ENCODE peak calls at places on chromosomes 6 and 20, in eight cellular contexts. M, P, O, X, A, N, E and J are unnamed samples. For H3K27me3, the result is how much of the 10 kb centered on the place peaks cover.

GRCh38 chr20:934186-934840 is 18.2 kb upstream of the ANGPT4 start:
- DNase-seq in P (no peak), E (no peak), M (no peak), A (no peak), X (no peak), N (no peak), O (no peak), J (no peak)

GRCh38 chr20:16864069-16864468 is 115.9 kb downstream of the OTOR start:
- DNase-seq in P (no peak), E (no peak), X (no peak), O (no peak), N (peak), A (peak), M (peak), J (no peak)

GRCh38 chr20:25321262-25321831 is 69.3 kb downstream of the ABHD12 start:
- DNase-seq in N (no peak), E (no peak), A (no peak), X (no peak), P (no peak), M (no peak), O (no peak), J (no peak)

GRCh38 chr20:51573576-51574243 is 31.2 kb upstream of the NFATC2 start:
- DNase-seq in O (peak), E (no peak), A (no peak), N (no peak), M (peak), X (no peak), P (no peak), J (no peak)

GRCh38 chr20:47303736-47304135 is 52.8 kb downstream of the ZMYND8 start:
- DNase-seq in E (no peak), N (no peak), P (no peak), A (no peak), M (no peak), X (no peak), O (no peak), J (no peak)

GRCh38 chr20:37749620-37750403 is 56.0 kb downstream of the CTNNBL1 start:
- DNase-seq in P (no peak), X (no peak), N (no peak), O (no peak), A (peak), M (no peak), E (no peak), J (no peak)

GRCh38 chr20:15288076-15288475 is 950.7 kb upstream of the FLRT3 start:
- DNase-seq in N (no peak), O (no peak), E (no peak), M (no peak), X (no peak), P (no peak), A (no peak), J (no peak)

GRCh38 chr6:25369450-25370086 is 90.4 kb downstream of the CARMIL1 start:
- DNase-seq in E (no peak), N (peak), P (no peak), A (no peak), M (peak), O (no peak), X (no peak), J (no peak)

GRCh38 chr6:49556429-49556837 is 6.0 kb downstream of the C6orf141 start:
- DNase-seq in A (peak), E (no peak), X (no peak), O (no peak), P (no peak), N (peak), M (no peak), J (no peak)

GRCh38 chr6:162726997-162727346 is 594 bp downstream of the PRKN start:
- DNase-seq in A (no peak), N (no peak), X (no peak), E (no peak), M (no peak), P (no peak), O (no peak), J (no peak)

GRCh38 chr20:46941404-46941803 is 46.8 kb downstream of the EYA2 start:
- DNase-seq in X (no peak), N (no peak), E (no peak), A (no peak), P (no peak), O (no peak), M (no peak), J (no peak)

GRCh38 chr6:108721308-108721707 is 126.9 kb upstream of the ARMC2 start:
- DNase-seq in A (no peak), E (no peak), M (no peak), P (no peak), X (no peak), O (no peak), N (no peak), J (no peak)

GRCh38 chr6:109453594-109454482 is 1.7 kb downstream of the MICAL1 start:
- DNase-seq in X (no peak), P (no peak), N (no peak), M (peak), O (no peak), E (peak), A (no peak), J (no peak)

GRCh38 chr6:128368213-128369000 is 152.0 kb downstream of the PTPRK start:
- DNase-seq in E (no peak), M (no peak), X (no peak), O (no peak), N (no peak), P (no peak), A (no peak), J (no peak)

GRCh38 chr20:53609501-53610445 is 16.1 kb upstream of the ZNF217 start:
- DNase-seq in E (peak), M (peak), O (no peak), N (peak), P (peak), A (peak), X (no peak), J (no peak)

GRCh38 chr20:59850018-59850641 is 83.3 kb downstream of the SYCP2 start:
- DNase-seq in P (no peak), A (peak), X (no peak), O (no peak), M (no peak), N (peak), E (no peak), J (no peak)

DNA sequence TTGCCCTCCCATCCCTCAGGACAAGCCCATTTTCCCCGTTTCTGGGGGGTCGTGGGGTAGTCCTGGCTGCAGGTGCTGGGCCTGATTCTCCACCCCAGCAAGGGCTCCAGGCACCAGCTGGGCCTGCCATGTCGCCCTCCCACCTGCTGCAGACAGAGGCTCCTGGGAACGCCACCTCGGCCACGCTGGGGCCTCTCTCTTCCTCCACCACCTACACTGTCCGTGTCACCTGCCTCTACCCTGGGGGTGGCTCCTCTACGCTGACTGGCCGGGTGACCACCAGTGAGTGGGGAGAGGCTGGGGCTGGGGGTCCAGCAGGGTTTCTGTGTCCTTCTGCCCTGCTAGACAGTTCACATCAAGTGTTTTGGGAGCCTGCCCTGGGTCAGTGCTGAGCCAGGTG is 19.3 kb downstream of the COL20A1 start:
- DNase-seq in X (no peak), A (no peak), E (no peak), P (no peak), O (no peak), M (no peak), N (no peak), J (no peak)
- H3K27me3 ChIP-seq in X (under half), A (under half), E (under half), P (under half), O (under half), M (under half), N (under half), J (under half)

DNA sequence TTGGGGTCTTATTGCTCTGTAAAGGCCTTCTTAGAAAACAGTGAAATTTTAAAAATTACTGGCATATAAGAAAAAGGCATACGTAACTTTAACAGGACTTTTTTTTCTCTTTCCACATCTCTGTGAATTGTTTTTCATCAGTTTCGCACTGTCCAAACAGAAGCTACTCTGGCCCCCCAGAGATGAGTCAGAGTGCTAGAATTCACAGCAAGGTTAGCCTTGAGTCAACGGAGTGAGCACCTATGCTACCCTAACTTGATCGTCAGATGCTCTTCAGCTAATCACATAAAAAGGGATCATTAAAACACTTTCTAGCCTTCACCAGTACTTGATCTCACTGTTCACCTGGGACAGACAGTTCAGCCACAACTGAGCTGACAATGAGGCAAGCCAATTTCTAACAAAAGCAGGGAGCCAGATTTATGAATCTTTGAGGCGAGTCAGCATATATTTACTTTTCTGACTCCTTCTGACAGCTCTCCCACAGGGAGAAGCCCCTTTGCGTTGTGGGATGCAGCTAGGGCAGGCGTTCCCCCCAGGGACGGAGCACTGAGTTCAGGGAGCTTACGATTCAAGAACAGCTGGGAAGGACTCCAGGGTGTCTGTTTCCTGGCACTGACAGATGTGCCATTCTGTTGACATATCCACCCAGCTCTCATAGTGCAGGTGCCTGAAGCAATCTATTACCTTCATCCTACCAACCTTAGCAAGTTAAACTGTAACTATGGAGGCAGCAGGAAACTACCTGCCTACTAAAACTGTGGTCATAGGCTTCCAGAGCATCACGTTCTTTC is 46.4 kb upstream of the SPDEF start:
- DNase-seq in E (no peak), A (peak), P (no peak), O (no peak), X (no peak), N (peak), M (no peak), J (peak)
- H3K27ac ChIP-seq in E (no peak), A (no peak), P (no peak), O (no peak), X (no peak), N (peak), M (no peak), J (peak)

GRCh38 chr20:49585585-49586245 is 17.8 kb upstream of the PTGIS start:
- DNase-seq in M (no peak), O (no peak), P (no peak), E (no peak), A (no peak), N (no peak), X (no peak), J (no peak)
- H3K27me3 ChIP-seq in M (under half), O (under half), P (under half), E (under half), A (under half), N (under half), X (under half), J (under half)

DNA sequence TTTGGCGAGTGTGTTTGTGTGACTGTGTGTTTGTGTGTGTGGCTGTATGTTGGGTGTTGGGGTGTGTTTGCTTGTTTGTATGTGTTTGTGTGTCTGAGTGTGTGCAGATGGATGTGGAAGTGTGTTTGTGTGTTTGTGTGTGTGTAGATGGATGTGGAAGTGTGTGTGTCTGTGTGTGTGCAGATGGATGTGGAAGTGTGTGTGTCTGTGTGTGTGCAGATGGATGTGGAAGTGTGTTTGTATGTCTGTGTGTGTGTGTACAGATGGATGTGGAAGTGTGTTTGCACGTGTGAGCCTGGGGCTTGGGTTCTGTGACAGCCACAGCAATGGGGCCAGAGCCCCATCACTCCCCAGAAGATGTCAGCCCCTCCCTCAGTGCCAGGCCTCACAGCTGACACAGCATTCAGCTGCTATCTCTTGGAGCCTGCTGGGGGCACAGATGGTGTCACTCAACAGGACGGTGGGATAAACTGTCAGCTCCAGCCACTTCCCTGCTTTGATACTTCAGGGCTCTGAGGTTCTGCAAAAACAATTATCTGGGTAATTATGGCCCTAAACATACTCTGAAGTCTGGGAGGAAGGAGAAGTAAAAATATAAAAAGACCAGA is 98.7 kb upstream of the RNF24 start:
- DNase-seq in X (no peak), M (no peak), N (no peak), E (no peak), A (no peak), O (no peak), P (no peak), J (no peak)
- H3K27ac ChIP-seq in X (no peak), M (peak), N (no peak), E (no peak), A (no peak), O (no peak), P (no peak), J (no peak)

DNA sequence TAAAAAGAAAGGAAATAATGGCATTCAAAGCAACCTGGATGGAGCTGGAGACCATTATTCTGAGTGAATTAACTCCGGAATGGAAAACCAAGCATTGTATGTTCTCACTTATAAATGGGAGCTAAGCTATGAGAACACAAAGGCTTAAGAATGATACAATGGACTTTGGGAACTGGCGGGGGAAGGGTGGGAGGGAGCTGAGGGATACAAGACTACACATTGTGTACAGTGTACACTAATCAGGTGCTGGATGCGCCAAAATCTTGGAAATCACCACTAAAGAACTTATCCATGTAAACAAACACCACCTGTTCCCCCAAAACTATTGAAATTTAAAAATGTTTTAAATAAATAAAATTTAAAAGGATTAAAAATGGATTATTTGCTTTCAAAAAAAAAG is 4.1 kb upstream of the HLA-E start:
- DNase-seq in X (no peak), N (no peak), M (no peak), A (no peak), E (no peak), O (no peak), P (no peak), J (no peak)
- H3K27me3 ChIP-seq in X (under half), N (under half), M (under half), A (under half), E (under half), O (under half), P (under half), J (under half)

GRCh38 chr6:142417331-142417750 is 115.5 kb downstream of the ADGRG6 start:
- DNase-seq in P (no peak), E (no peak), M (no peak), N (no peak), X (no peak), A (no peak), O (no peak), J (no peak)
- H3K27ac ChIP-seq in P (no peak), E (no peak), M (no peak), N (peak), X (no peak), A (peak), O (no peak), J (no peak)

GRCh38 chr6:66993272-66993671 is 1286.2 kb upstream of the EYS start:
- DNase-seq in A (no peak), N (no peak), E (no peak), P (no peak), O (no peak), X (no peak), M (no peak), J (no peak)
- H3K27me3 ChIP-seq in A (under half), N (under half), E (under half), P (under half), O (under half), X (under half), M (under half), J (under half)

DNA sequence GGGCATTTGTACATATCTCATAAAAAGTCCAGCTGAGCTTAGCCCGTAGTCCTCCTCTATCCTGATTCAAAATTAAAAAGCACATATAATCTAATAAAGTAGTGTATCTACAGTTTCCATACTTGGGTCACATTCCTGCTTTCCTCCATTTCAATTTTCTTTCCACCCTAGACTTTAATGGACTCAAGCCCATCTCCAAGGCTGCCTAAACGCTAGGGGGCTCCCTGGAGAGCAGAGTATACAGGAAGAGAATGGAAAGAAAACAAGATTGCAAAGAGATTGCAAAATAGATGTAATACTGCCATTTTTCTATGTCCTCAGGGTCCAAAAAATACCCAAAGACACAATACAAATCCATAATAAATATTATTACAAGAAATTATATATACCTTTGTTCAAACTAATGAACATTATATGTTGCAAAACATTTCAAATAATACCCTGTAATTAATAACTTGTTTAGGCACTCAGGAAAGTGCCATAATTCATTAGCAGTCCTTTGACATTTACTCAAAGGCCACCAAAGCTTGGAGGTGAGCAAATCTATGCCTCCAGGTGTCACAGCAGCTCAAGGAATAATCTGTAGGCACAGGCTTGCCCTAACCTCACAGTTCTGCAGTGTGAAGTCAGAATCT is 2.4 kb upstream of the MCM3 start:
- DNase-seq in E (peak), X (peak), N (peak), O (peak), A (peak), M (peak), P (no peak), J (no peak)
- H3K27ac ChIP-seq in E (no peak), X (no peak), N (no peak), O (no peak), A (no peak), M (no peak), P (no peak), J (no peak)